ENCODE peak calls at places on chromosomes 6 and 20, in four cellular contexts. P is HEK293T, M is HepG2, J is K562. B is an unnamed sample.

GRCh38 chr6:69090132-69090531 is 455.1 kb downstream of the ADGRB3 start:
- DNase-seq in P (no peak), M (no peak), J (no peak), B (no peak)

GRCh38 chr20:44200371-44200770 is 10.2 kb downstream of the OSER1 start:
- DNase-seq in P (no peak), M (no peak), J (no peak), B (no peak)

GRCh38 chr20:47694021-47694818 is 91.1 kb downstream of the SULF2 start:
- DNase-seq in P (no peak), M (no peak), J (no peak), B (no peak)

GRCh38 chr6:709471-710056 is 16.6 kb upstream of the EXOC2 start:
- DNase-seq in P (no peak), M (no peak), J (no peak), B (no peak)

GRCh38 chr20:62356143-62356947 is 10.8 kb downstream of the LAMA5 start:
- DNase-seq in P (no peak), M (no peak), J (no peak), B (no peak)

GRCh38 chr6:139099984-139100383 is 34.9 kb upstream of the HECA start:
- DNase-seq in P (no peak), M (no peak), J (no peak), B (no peak)

GRCh38 chr20:1568166-1568490 is 10.6 kb upstream of the SIRPD start:
- DNase-seq in P (no peak), M (peak), J (no peak), B (no peak)

GRCh38 chr6:73299171-73300073 is 36.4 kb upstream of the KHDC1 start:
- DNase-seq in P (no peak), M (no peak), J (no peak), B (no peak)

GRCh38 chr6:63392092-63392724 is 72.4 kb upstream of the LGSN start:
- DNase-seq in P (no peak), M (no peak), J (no peak), B (no peak)

GRCh38 chr6:35919085-35919826 is 1.6 kb downstream of the SRPK1 start:
- DNase-seq in P (no peak), M (peak), J (peak), B (no peak)

GRCh38 chr20:25008388-25009217 is 16.1 kb upstream of the APMAP start:
- DNase-seq in P (no peak), M (no peak), J (no peak), B (no peak)

GRCh38 chr20:41173791-41174341 is 36.5 kb downstream of the PLCG1 start:
- DNase-seq in P (no peak), M (no peak), J (no peak), B (no peak)

GRCh38 chr20:52231230-52231746 is 39.7 kb upstream of the ZFP64 start:
- DNase-seq in P (no peak), M (peak), J (no peak), B (no peak)

GRCh38 chr6:73604020-73604419 is 49.8 kb downstream of the SLC17A5 start:
- DNase-seq in P (no peak), M (no peak), J (no peak), B (no peak)

GRCh38 chr20:11807070-11807741 is 110.5 kb upstream of the BTBD3 start:
- DNase-seq in P (no peak), M (no peak), J (no peak), B (no peak)

GRCh38 chr6:14046476-14047068 is 71.0 kb upstream of the CD83 start:
- DNase-seq in P (peak), M (peak), J (peak), B (peak)

GRCh38 chr6:88376759-88377387 is 210.7 kb upstream of the CNR1 start:
- DNase-seq in P (no peak), M (no peak), J (no peak), B (no peak)

GRCh38 chr6:90350689-90351554 is 54.3 kb upstream of the BACH2 start:
- DNase-seq in P (no peak), M (no peak), J (peak), B (no peak)

GRCh38 chr20:24331939-24332338 is 137.5 kb upstream of the SYNDIG1 start:
- DNase-seq in P (no peak), M (no peak), J (no peak), B (no peak)

GRCh38 chr6:4180653-4181255 is 45.4 kb upstream of the ECI2 start:
- DNase-seq in P (peak), M (peak), J (peak), B (no peak)

GRCh38 chr20:3247638-3248037 is 8.6 kb upstream of the SLC4A11 start:
- DNase-seq in P (no peak), M (no peak), J (no peak), B (no peak)

GRCh38 chr6:136347847-136348246 is 58.2 kb upstream of the BCLAF1 start:
- DNase-seq in P (no peak), M (no peak), J (no peak), B (no peak)

GRCh38 chr20:53611449-53611894 is 17.8 kb upstream of the ZNF217 start:
- DNase-seq in P (peak), M (no peak), J (peak), B (no peak)

GRCh38 chr6:10531513-10531912 is 10.4 kb downstream of the GCNT2 start:
- DNase-seq in P (no peak), M (no peak), J (no peak), B (no peak)

GRCh38 chr6:47092249-47092648 is 50.1 kb upstream of the ADGRF1 start:
- DNase-seq in P (no peak), M (no peak), J (no peak), B (no peak)

GRCh38 chr6:163820745-163821456 is 406.4 kb downstream of the QKI start:
- DNase-seq in P (no peak), M (no peak), J (no peak), B (no peak)

GRCh38 chr6:100175814-100176275 is 181.8 kb upstream of the MCHR2 start:
- DNase-seq in P (no peak), M (peak), J (peak), B (no peak)

GRCh38 chr6:54206510-54206909 is 95.3 kb downstream of the MLIP start:
- DNase-seq in P (no peak), M (peak), J (no peak), B (no peak)

GRCh38 chr20:38674178-38675133 is 49.8 kb upstream of the SLC32A1 start:
- DNase-seq in P (peak), M (no peak), J (peak), B (peak)

GRCh38 chr6:163725008-163725941 is 310.8 kb downstream of the QKI start:
- DNase-seq in P (no peak), M (no peak), J (no peak), B (no peak)

GRCh38 chr20:62320581-62321354 is 18.0 kb downstream of the ADRM1 start:
- DNase-seq in P (peak), M (no peak), J (peak), B (peak)

GRCh38 chr6:12909828-12910227 is 193.3 kb downstream of the PHACTR1 start:
- DNase-seq in P (no peak), M (no peak), J (no peak), B (no peak)

GRCh38 chr20:62160253-62160652 is 16.7 kb downstream of the SS18L1 start:
- DNase-seq in P (no peak), M (no peak), J (no peak), B (no peak)

GRCh38 chr6:156699017-156699421 is 78.2 kb upstream of the ARID1B start:
- DNase-seq in P (no peak), M (no peak), J (no peak), B (no peak)

GRCh38 chr6:156703719-156704118 is 73.5 kb upstream of the ARID1B start:
- DNase-seq in P (no peak), M (no peak), J (no peak), B (no peak)

GRCh38 chr6:156701961-156702360 is 75.2 kb upstream of the ARID1B start:
- DNase-seq in P (no peak), M (no peak), J (no peak), B (no peak)

GRCh38 chr6:156698239-156699016 is 78.8 kb upstream of the ARID1B start:
- DNase-seq in P (no peak), M (no peak), J (no peak), B (no peak)

GRCh38 chr6:156700440-156701057 is 76.6 kb upstream of the ARID1B start:
- DNase-seq in P (no peak), M (no peak), J (no peak), B (no peak)
- TF ChIP-seq ELF4 in P (no peak), M (no peak), J (no peak), B (no peak)

GRCh38 chr6:106511274-106512047 is 117.8 kb downstream of the RTN4IP1 start:
- DNase-seq in P (no peak), M (peak), J (no peak), B (peak)
- TF ChIP-seq ELF4 in P (no peak), M (no peak), J (no peak), B (no peak)

DNA sequence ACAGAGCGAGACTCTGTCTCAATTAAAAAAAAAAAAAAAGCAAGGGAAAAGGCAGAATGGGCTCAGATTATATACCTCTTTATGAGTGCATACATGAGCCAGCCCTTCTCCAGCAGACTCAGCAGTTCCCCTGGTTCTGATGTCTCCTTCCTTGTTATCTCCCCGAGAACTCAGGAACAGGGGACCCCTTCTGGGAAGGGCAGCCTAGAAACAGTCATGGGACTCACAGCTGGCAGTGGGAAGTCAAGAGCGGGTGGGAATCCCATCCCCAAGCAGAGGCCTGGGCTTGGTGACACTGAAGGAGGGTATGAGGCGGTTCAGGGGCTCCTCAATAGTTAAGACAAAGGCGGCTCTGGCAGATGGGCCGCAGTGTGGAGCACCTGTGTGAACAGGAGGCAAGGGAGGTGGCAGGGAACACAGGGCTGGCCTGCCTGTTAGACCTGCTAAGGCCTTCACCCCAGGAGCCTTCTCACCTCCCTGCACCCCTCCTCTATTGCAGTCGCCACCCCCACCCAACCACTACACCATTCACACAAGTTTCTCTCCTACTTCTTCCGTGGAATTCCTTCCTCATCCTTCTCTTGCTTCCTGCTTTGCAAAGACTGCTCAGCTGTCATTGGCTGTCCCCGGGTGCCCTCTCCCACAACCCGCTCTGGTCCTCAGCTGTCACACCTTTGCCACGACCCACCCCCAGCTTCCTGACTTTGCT is 29.7 kb upstream of the MDFI start:
- DNase-seq in P (no peak), M (no peak), J (no peak), B (no peak)
- TF ChIP-seq ELF4 in P (no peak), M (no peak), J (no peak), B (no peak)

DNA sequence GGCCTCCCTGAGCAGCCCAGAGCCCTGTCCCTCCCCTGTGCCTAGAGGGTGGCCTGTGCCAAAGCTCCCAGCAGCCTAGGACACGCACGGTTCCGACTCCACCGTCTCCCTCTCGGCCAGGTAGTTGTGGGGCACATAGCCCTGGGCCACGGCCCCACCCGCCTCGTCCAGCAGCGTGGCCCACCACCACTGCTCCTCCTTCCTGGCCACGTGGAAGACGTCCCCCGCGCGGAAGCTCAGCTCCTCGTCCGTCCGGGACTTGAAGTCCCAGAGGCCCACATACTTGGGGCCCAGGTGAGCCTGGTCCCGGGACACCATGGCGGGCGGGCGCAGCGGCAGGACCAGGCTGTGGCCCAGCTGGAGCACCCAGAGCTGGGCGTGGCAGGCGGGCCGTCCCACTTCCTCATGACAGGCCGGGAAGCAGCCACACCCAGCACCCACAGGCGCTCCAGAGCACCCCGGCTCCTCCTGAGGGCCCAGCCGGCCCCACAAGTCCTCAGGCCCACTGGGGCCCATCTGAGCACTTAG is at the start of gene PTK6:
- DNase-seq in P (no peak), M (no peak), J (no peak), B (no peak)
- TF ChIP-seq ELF4 in P (no peak), M (no peak), J (no peak), B (no peak)

GRCh38 chr6:37502703-37503485 is 3.2 kb upstream of the CCDC167 start:
- DNase-seq in P (no peak), M (no peak), J (no peak), B (no peak)
- TF ChIP-seq ELF4 in P (no peak), M (no peak), J (no peak), B (no peak)

GRCh38 chr6:128432394-128432793 is 88.0 kb downstream of the PTPRK start:
- DNase-seq in P (no peak), M (no peak), J (no peak), B (no peak)

GRCh38 chr6:128438311-128438916 is 82.0 kb downstream of the PTPRK start:
- DNase-seq in P (no peak), M (no peak), J (no peak), B (no peak)

GRCh38 chr6:128443553-128443952 is 76.8 kb downstream of the PTPRK start:
- DNase-seq in P (no peak), M (no peak), J (no peak), B (no peak)

GRCh38 chr6:128437685-128438084 is 82.7 kb downstream of the PTPRK start:
- DNase-seq in P (no peak), M (no peak), J (no peak), B (no peak)
- TF ChIP-seq ELF4 in P (no peak), M (no peak), J (no peak), B (no peak)

DNA sequence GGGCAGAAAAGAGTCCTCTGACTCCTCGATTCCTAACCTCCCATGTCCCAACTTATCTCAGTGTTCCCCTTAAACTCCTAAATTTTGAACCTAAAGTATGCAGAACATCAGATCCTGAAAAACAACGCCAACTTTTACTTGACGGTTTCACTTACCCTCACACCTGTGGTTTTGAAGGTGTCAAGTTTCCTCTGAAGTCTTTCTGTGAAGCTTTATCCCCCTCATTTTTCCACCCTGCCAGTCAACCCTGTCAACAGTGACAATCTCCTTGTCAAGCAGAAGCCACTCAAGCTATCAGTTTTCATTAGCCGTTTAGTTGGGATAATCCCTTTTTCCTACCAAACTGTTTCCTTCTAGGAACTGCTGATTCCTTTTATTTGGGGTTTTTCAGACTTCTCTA is 245.4 kb upstream of the PREP start:
- DNase-seq in P (no peak), M (no peak), J (no peak), B (no peak)
- TF ChIP-seq ELF4 in P (no peak), M (no peak), J (no peak), B (no peak)

DNA sequence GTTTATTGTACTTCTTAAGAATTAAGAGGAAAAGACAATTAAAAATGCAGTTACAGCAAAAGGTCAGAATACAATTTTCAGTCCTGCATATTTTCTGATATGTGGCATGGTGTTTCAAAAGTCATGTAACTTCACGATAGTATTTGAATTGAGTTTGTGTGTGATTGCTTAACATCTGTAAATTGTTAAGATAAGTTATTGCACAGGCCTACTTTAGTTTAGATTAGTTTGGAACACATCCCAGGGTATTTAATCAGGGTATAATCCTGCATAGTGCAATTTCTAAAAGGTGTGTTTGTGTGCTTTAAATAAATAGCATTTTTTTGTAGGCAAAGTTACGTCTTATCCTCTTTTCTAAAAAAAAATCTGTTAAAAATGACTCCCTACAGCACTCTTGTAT is 289.6 kb downstream of the RIMS1 start:
- DNase-seq in P (no peak), M (no peak), J (no peak), B (no peak)
- TF ChIP-seq ELF4 in P (no peak), M (no peak), J (no peak), B (no peak)

GRCh38 chr6:7922596-7922995 is 12.0 kb upstream of the TXNDC5 start:
- DNase-seq in P (no peak), M (no peak), J (no peak), B (no peak)
- TF ChIP-seq ELF4 in P (no peak), M (no peak), J (no peak), B (no peak)